ENCODE peak calls at places on chromosomes 2 and 18, in seven cellular contexts. G, E, J, X, R, T and F are unnamed samples.

GRCh38 chr18:57776767-57777166 is 26.3 kb downstream of the ATP8B1 start:
- DNase-seq in T (no peak), G (no peak), R (no peak), X (no peak), E (peak), J (no peak), F (peak)

GRCh38 chr2:231918501-231919330 is 7.5 kb downstream of the NPPC start:
- DNase-seq in X (no peak), T (no peak), G (no peak), E (no peak), R (no peak), J (no peak), F (no peak)

GRCh38 chr2:48248251-48248933 is 281.6 kb upstream of the STON1 start:
- DNase-seq in E (peak), G (no peak), R (peak), X (peak), J (peak), T (peak), F (peak)

GRCh38 chr2:239639366-239640185 is 238.8 kb upstream of the HDAC4 start:
- DNase-seq in J (no peak), X (no peak), G (no peak), R (no peak), E (no peak), T (no peak), F (no peak)

GRCh38 chr2:56239437-56239836 is 55.6 kb downstream of the CCDC85A start:
- DNase-seq in J (peak), X (peak), T (no peak), E (no peak), R (no peak), G (no peak), F (peak)

GRCh38 chr2:122739732-122740593 is 984.5 kb downstream of the TSN start:
- DNase-seq in X (no peak), T (no peak), E (no peak), R (no peak), G (no peak), J (no peak), F (no peak)

GRCh38 chr18:57353137-57353939 is 981 bp downstream of the ST8SIA3 start:
- DNase-seq in R (no peak), X (no peak), G (no peak), T (no peak), J (no peak), E (no peak), F (no peak)

GRCh38 chr2:196074631-196075030 is 6.0 kb upstream of the DNAH7 start:
- DNase-seq in G (no peak), X (no peak), R (no peak), T (no peak), E (no peak), J (no peak), F (no peak)

GRCh38 chr2:158473719-158474392 is 17.1 kb downstream of the PKP4 start:
- DNase-seq in X (no peak), T (no peak), J (no peak), E (no peak), G (no peak), R (no peak), F (no peak)

GRCh38 chr18:23229472-23229871 is 94.2 kb downstream of the CABLES1 start:
- DNase-seq in E (peak), G (no peak), J (peak), R (no peak), X (no peak), T (no peak), F (peak)

GRCh38 chr18:24023185-24023814 is 8.7 kb downstream of the TTC39C start:
- DNase-seq in R (no peak), G (no peak), T (no peak), J (no peak), E (no peak), X (no peak), F (no peak)

GRCh38 chr2:176128172-176129012 is 1.1 kb upstream of the HOXD8 start:
- DNase-seq in X (no peak), E (no peak), T (no peak), J (no peak), R (no peak), G (no peak), F (no peak)

GRCh38 chr2:134679740-134680139 is 39.1 kb downstream of the TMEM163 start:
- DNase-seq in R (no peak), T (no peak), G (no peak), X (no peak), J (no peak), E (no peak), F (no peak)

GRCh38 chr2:226971770-226972169 is 135.9 kb downstream of the RHBDD1 start:
- DNase-seq in X (no peak), E (no peak), T (no peak), R (no peak), G (no peak), J (no peak), F (no peak)

GRCh38 chr18:29188760-29189159 is 1011.8 kb upstream of the CDH2 start:
- DNase-seq in X (peak), T (no peak), J (no peak), E (no peak), R (no peak), G (no peak), F (no peak)

GRCh38 chr18:77539860-77540259 is 290.2 kb downstream of the GALR1 start:
- DNase-seq in E (no peak), T (no peak), G (no peak), R (no peak), J (no peak), X (no peak), F (no peak)

GRCh38 chr18:23269931-23270330 is 134.6 kb downstream of the CABLES1 start:
- DNase-seq in G (no peak), X (no peak), E (no peak), R (no peak), J (no peak), T (no peak), F (no peak)

GRCh38 chr18:79510731-79511141 is 115.0 kb downstream of the NFATC1 start:
- DNase-seq in G (peak), J (no peak), X (no peak), T (no peak), R (peak), E (no peak), F (no peak)

GRCh38 chr2:216426166-216426777 is 14.0 kb downstream of the SMARCAL1 start:
- DNase-seq in T (no peak), R (no peak), E (peak), J (peak), X (no peak), G (no peak), F (peak)

GRCh38 chr18:79519751-79520472 is 124.2 kb downstream of the NFATC1 start:
- DNase-seq in R (no peak), E (peak), T (no peak), G (no peak), X (no peak), J (no peak), F (no peak)

GRCh38 chr2:234496835-234497591 is at the start of gene ARL4C:
- DNase-seq in X (peak), R (peak), J (no peak), E (peak), G (peak), T (no peak), F (peak)

GRCh38 chr2:20745924-20746555 is 76.9 kb downstream of the LDAH start:
- DNase-seq in R (no peak), G (no peak), X (no peak), T (no peak), J (no peak), E (no peak), F (no peak)

GRCh38 chr2:71070294-71071025 is 2.0 kb downstream of the NAGK start:
- DNase-seq in E (peak), J (no peak), X (peak), T (peak), R (no peak), G (no peak), F (peak)

GRCh38 chr2:27304488-27305240 is 3.6 kb downstream of the UCN start:
- DNase-seq in G (no peak), E (no peak), X (no peak), R (no peak), T (no peak), J (no peak), F (no peak)

GRCh38 chr2:171172980-171173542 is 12.4 kb upstream of the TLK1 start:
- DNase-seq in X (no peak), R (no peak), J (no peak), E (no peak), G (no peak), T (no peak), F (no peak)

GRCh38 chr2:40737180-40737579 is 285.3 kb upstream of the SLC8A1 start:
- DNase-seq in E (no peak), T (no peak), J (no peak), R (no peak), G (no peak), X (no peak), F (no peak)

GRCh38 chr2:127417406-127417805 is 821 bp upstream of the PROC start:
- DNase-seq in J (no peak), E (no peak), G (no peak), X (no peak), T (no peak), R (no peak), F (no peak)

GRCh38 chr2:201955231-201955630 is 78.4 kb upstream of the FZD7 start:
- DNase-seq in X (no peak), E (no peak), J (no peak), T (no peak), G (no peak), R (no peak), F (no peak)

GRCh38 chr18:80246656-80247402 is 485 bp downstream of the PARD6G start:
- DNase-seq in E (no peak), R (no peak), T (no peak), G (peak), X (peak), J (no peak), F (no peak)

GRCh38 chr2:234459401-234460009 is 37.4 kb downstream of the ARL4C start:
- DNase-seq in X (no peak), G (no peak), R (no peak), E (no peak), J (no peak), T (no peak), F (no peak)

GRCh38 chr2:13558368-13558767 is 841.6 kb downstream of the TRIB2 start:
- DNase-seq in E (no peak), T (no peak), G (no peak), X (peak), R (no peak), J (no peak), F (no peak)

DNA sequence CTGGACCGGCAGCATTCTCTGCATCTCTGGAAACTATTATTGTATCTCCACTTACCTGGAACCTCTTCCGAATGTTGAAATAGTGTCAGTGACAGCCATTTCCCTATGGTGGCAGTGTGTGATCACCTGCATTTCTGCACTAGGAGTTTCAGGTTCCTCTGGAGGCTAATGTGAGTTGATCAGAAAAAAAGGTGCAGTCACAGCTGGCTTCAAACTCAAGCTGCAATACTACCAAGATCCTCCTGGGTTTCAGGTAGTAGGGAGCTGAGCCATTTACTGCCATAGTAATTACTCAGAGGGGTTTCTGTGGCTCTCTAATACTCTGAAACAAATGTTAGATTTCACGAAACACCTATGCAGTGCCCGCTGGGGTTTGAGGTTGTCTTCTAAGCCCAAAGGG is 183.5 kb upstream of the OSR1 start:
- DNase-seq in E (no peak), G (no peak), X (peak), R (no peak), T (no peak), J (no peak), F (no peak)
- TF ChIP-seq CTCF in E (no peak), G (no peak), X (peak), R (no peak), T (peak), J (no peak), F (no peak)

GRCh38 chr2:65664931-65665330 is 232.5 kb upstream of the SPRED2 start:
- DNase-seq in J (no peak), X (no peak), T (no peak), G (no peak), R (no peak), E (no peak), F (no peak)

GRCh38 chr2:65662654-65663432 is 230.4 kb upstream of the SPRED2 start:
- DNase-seq in E (peak), X (peak), G (no peak), R (no peak), J (peak), T (no peak), F (peak)

GRCh38 chr2:65663831-65664407 is 231.5 kb upstream of the SPRED2 start:
- DNase-seq in G (no peak), R (no peak), E (no peak), T (no peak), J (no peak), X (no peak), F (no peak)

GRCh38 chr2:65660340-65660739 is 227.9 kb upstream of the SPRED2 start:
- DNase-seq in X (no peak), J (no peak), E (no peak), T (no peak), G (no peak), R (no peak), F (no peak)

GRCh38 chr2:65661980-65662653 is 229.7 kb upstream of the SPRED2 start:
- DNase-seq in T (no peak), G (no peak), R (no peak), E (peak), X (no peak), J (no peak), F (peak)
- H3K4me3 ChIP-seq in T (no peak), G (peak), R (no peak), E (no peak), X (no peak), J (no peak), F (no peak)

DNA sequence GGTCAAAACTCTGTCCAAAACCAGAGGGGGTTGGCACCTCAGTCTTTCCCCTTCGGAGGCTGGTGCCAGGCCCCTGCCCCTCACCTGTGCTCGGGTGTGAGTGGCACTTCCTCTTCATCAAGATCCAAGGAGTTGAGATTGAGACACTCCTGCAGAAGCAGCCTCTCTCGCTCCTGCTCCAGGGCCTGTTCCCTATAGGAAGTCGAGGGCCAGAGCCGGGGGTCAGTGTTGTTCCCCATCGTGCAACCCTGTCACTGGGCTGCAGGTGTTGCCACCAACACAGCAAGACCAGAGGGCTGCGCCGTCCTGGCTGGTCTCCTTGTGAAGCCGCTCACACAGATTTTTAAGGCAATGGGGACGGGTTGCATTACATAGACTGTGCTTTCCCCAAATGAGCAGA is 18.9 kb downstream of the FAM178B start:
- DNase-seq in G (no peak), T (no peak), X (no peak), R (no peak), E (no peak), J (no peak), F (no peak)
- TF ChIP-seq CTCF in G (no peak), T (no peak), X (no peak), R (no peak), E (no peak), J (no peak), F (no peak)

GRCh38 chr2:224931956-224932355 is 110.3 kb downstream of the DOCK10 start:
- DNase-seq in X (no peak), T (no peak), G (no peak), R (no peak), J (no peak), E (no peak), F (no peak)
- H3K4me3 ChIP-seq in X (no peak), T (no peak), G (no peak), R (no peak), J (no peak), E (no peak), F (no peak)

GRCh38 chr2:112032615-112033457 is 22.2 kb upstream of the TMEM87B start:
- DNase-seq in G (no peak), E (peak), X (peak), J (no peak), T (peak), R (peak), F (peak)
- TF ChIP-seq CTCF in G (no peak), E (peak), X (no peak), J (no peak), T (peak), R (no peak), F (peak)